ENCODE peak calls at places on chromosome 22, in six cellular contexts. W is AG09319, P is AG04450, J is NB4, O is mucosa of descending colon, E is HFFc6. C is an unnamed sample.
A peak's percentile ranks its signal among the peaks of the same experiment; 100 is the strongest.

GRCh38 chr22:40033586-40034380 is 39.0 kb downstream of the FAM83F start:
- DNase-seq in W (no peak), P (no peak), J (no peak), O (no peak), E (no peak), C (no peak)

GRCh38 chr22:20760084-20760483 is 13.8 kb upstream of the SERPIND1 start:
- DNase-seq in W (no peak), P (no peak), J (no peak), O (no peak), E (no peak), C (no peak)

GRCh38 chr22:38748487-38749136 is 7.2 kb downstream of the SUN2 start:
- DNase-seq in W (no peak), P (no peak), J (no peak), O (no peak), E (no peak), C (no peak)

GRCh38 chr22:40024201-40025061 is 29.7 kb downstream of the FAM83F start:
- DNase-seq in W (no peak), P (no peak), J (peak; percentile 73), O (peak; percentile 86), E (peak; percentile 29), C (no peak)

GRCh38 chr22:44913198-44913983 is 96.4 kb downstream of the PHF21B start:
- DNase-seq in W (no peak), P (no peak), J (no peak), O (no peak), E (no peak), C (peak; percentile 76)

GRCh38 chr22:39725351-39726035 is 154.9 kb downstream of the CACNA1I start:
- DNase-seq in W (no peak), P (no peak), J (no peak), O (no peak), E (no peak), C (no peak)

GRCh38 chr22:19434829-19435580 is 2.7 kb downstream of the MRPL40 start:
- DNase-seq in W (no peak), P (no peak), J (no peak), O (no peak), E (no peak), C (no peak)

GRCh38 chr22:30169002-30169401 is 77.6 kb downstream of the LIF start:
- DNase-seq in W (no peak), P (no peak), J (no peak), O (no peak), E (no peak), C (no peak)

GRCh38 chr22:24424901-24425775 is 2.3 kb upstream of the ADORA2A start:
- DNase-seq in W (no peak), P (no peak), J (no peak), O (no peak), E (no peak), C (no peak)

GRCh38 chr22:30572840-30573593 is 1.4 kb downstream of the GAL3ST1 start:
- DNase-seq in W (no peak), P (no peak), J (no peak), O (peak; percentile 73), E (no peak), C (no peak)

GRCh38 chr22:35434061-35434750 is 34.3 kb downstream of the MCM5 start:
- DNase-seq in W (no peak), P (no peak), J (peak; percentile 34), O (no peak), E (no peak), C (no peak)

GRCh38 chr22:45127866-45128265 is 35.9 kb upstream of the NUP50 start:
- DNase-seq in W (no peak), P (no peak), J (no peak), O (no peak), E (peak; percentile 76), C (no peak)

GRCh38 chr22:29044657-29045176 is 16.9 kb downstream of the C22orf31 start:
- DNase-seq in W (no peak), P (no peak), J (no peak), O (no peak), E (peak; percentile 74), C (no peak)

GRCh38 chr22:21690401-21690801 is 24.6 kb downstream of the PPIL2 start:
- DNase-seq in W (no peak), P (no peak), J (no peak), O (no peak), E (no peak), C (no peak)

GRCh38 chr22:39351689-39352214 is 2.0 kb downstream of the SYNGR1 start:
- DNase-seq in W (no peak), P (no peak), J (peak; percentile 93), O (no peak), E (peak; percentile 50), C (no peak)

GRCh38 chr22:38755155-38755910 is 465 bp downstream of the SUN2 start:
- DNase-seq in W (peak; percentile 56), P (no peak), J (peak; percentile 70), O (peak; percentile 96), E (peak; percentile 75), C (no peak)

GRCh38 chr22:20127318-20127868 is 4.2 kb upstream of the ZDHHC8 start:
- DNase-seq in W (no peak), P (no peak), J (no peak), O (no peak), E (no peak), C (no peak)

GRCh38 chr22:45881524-45881875 is 95.5 kb downstream of the WNT7B start:
- DNase-seq in W (no peak), P (no peak), J (no peak), O (no peak), E (no peak), C (peak; percentile 54)

GRCh38 chr22:19356708-19357269 is 65.3 kb upstream of the CLTCL1 start:
- DNase-seq in W (no peak), P (no peak), J (no peak), O (no peak), E (no peak), C (no peak)

GRCh38 chr22:36445158-36445668 is 36.2 kb downstream of the TXN2 start:
- DNase-seq in W (peak; percentile 85), P (peak; percentile 94), J (peak; percentile 36), O (peak; percentile 45), E (peak; percentile 90), C (no peak)

DNA sequence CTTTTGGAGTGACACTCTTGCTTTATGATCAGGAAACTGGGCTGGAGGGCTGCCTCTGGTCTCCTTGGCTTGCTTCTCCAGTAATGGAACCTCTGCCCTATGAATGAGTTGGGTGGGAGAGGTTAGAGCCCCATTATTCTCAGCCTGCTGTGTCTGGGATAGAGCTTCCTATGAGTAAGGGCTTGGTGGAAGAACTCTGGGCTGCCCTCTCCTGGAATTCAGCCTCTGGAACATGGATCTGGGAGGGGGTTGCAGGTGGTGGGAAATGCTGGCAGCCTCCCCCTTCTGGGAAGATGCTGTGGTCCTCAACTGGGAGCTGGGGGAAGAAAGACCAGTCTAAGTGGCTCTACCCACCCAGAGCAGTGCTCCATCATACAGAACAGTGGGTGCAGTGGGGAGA is 81.8 kb upstream of the SYN3 start:
- DNase-seq in W (no peak), P (no peak), J (no peak), O (no peak), E (no peak), C (no peak)
- TF ChIP-seq CTCF in W (no peak), P (no peak), J (no peak), O (no peak), E (no peak), C (no peak)

GRCh38 chr22:50398698-50399648 is 55.8 kb downstream of the PPP6R2 start:
- DNase-seq in W (no peak), P (no peak), J (no peak), O (no peak), E (no peak), C (no peak)

GRCh38 chr22:50399751-50400331 is 56.7 kb downstream of the PPP6R2 start:
- DNase-seq in W (no peak), P (no peak), J (peak; percentile 53), O (peak; percentile 61), E (peak; percentile 6), C (no peak)

GRCh38 chr22:50401907-50402306 is 58.8 kb downstream of the PPP6R2 start:
- DNase-seq in W (no peak), P (no peak), J (no peak), O (no peak), E (no peak), C (no peak)

GRCh38 chr22:50400931-50401330 is 57.8 kb downstream of the PPP6R2 start:
- DNase-seq in W (no peak), P (no peak), J (no peak), O (no peak), E (no peak), C (no peak)

DNA sequence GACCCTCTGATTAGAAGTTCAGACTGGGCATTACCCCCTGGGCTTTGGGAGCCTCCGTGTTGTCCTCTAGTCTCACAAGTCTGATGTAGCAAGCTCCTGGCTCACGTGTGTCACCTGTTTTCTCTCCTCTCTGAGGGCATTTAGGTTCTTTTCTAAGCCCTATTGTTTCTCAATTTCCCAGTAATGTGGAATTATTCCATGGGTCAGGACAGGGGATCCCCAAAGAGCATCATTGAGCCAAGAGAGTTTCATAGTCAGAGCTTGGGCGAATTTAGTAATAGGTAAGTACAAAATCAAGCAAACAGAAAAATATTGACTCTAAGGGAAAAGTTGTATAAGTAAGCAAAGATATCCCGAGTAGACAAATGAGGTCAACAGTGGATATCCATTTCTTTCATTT is 57.3 kb downstream of the PPP6R2 start:
- DNase-seq in W (no peak), P (no peak), J (no peak), O (no peak), E (no peak), C (no peak)
- TF ChIP-seq CTCF in W (no peak), P (no peak), J (no peak), O (no peak), E (no peak), C (no peak)

DNA sequence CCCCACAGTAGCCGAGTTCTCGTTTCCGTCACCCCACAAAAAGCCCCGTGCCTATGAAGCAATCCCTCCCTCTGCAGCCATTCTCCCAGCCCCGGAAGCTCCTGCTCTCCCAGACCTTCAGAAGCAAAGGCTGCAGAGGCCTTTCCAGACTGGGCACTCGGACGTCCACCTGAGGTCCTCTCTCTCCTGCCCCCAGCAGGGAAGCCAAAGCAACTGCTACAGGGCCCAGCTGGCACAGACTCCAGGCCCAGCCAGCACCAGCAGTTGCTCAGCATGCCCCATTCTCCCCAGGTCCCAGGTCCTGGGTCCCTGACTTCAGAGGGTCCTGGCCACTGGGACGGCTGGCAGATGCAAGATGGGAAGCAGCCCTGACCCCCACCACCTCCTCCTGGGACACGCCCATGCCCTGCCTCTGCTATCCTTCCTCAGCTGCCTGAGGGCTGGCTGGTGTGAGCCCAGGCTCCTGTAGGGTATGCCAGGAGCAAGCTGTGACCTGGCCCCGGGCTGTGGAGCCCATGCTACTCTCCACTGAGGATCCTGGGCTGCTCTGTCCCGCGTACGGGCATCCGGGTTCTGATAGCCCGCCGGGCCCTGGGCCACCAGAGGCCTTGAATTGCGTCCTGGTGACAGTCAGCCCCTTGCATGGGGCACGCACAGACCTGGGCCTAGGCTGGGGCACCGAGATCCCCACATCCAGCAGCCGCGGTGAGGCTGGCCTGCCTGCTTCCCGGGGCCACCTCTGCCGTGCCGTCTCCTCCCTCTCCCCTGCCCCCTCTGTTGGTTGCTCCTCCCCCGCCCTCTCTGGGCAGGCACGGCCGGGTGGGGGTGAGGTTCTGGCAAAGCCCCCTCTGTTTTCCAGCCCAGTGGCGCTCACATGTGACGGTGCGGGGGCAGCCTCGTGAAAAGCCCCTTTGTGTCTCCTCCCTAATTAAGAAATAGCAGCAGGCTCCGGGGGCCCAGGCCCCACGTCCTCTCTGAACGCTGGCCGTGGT is 1310.3 kb downstream of the BRD1 start:
- DNase-seq in W (no peak), P (no peak), J (no peak), O (no peak), E (no peak), C (no peak)
- TF ChIP-seq CTCF in W (no peak), P (no peak), J (peak; percentile 29), O (no peak), E (no peak), C (peak; percentile 49)

GRCh38 chr22:43066134-43066533 is 23.1 kb downstream of the TTLL1 start:
- DNase-seq in W (no peak), P (no peak), J (no peak), O (no peak), E (no peak), C (no peak)

GRCh38 chr22:43057641-43058040 is 31.6 kb downstream of the TTLL1 start:
- DNase-seq in W (no peak), P (no peak), J (no peak), O (no peak), E (no peak), C (no peak)

GRCh38 chr22:43060213-43060612 is 29.0 kb downstream of the TTLL1 start:
- DNase-seq in W (no peak), P (no peak), J (peak; percentile 56), O (peak; percentile 63), E (no peak), C (no peak)
- TF ChIP-seq CTCF in W (peak; percentile 56), P (peak; percentile 56), J (peak; percentile 83), O (peak; percentile 55), E (peak; percentile 83), C (peak; percentile 78)

C was measured in chondrocyte.